ENCODE peak calls at places on chromosomes 6 and 20, in eight cellular contexts. O is Caco-2; B is PC-3; N is CD8-positive, alpha-beta T cell; K is esophagus muscularis mucosa; Y is mesendoderm; Q is thyroid gland; G is CD8-positive, alpha-beta memory T cell. T is an unnamed sample.

GRCh38 chr6:41193884-41194283 is 7.1 kb downstream of the TREML2 start:
- DNase-seq in O (no peak), B (no peak), N (no peak), K (peak; percentile 72), Y (no peak), Q (no peak), G (no peak), T (no peak)

GRCh38 chr20:3239026-3239866 is at the start of gene SLC4A11:
- DNase-seq in O (peak; percentile 70), B (peak; percentile 72), N (no peak), K (no peak), Y (peak; percentile 69), Q (peak; percentile 69), G (peak; percentile 23), T (peak; percentile 49)

GRCh38 chr6:134482585-134483346 is 164.9 kb upstream of the SGK1 start:
- DNase-seq in O (no peak), B (no peak), N (no peak), K (no peak), Y (no peak), Q (peak; percentile 9), G (no peak), T (peak; percentile 71)

GRCh38 chr6:137731960-137732616 is 135.0 kb upstream of the TNFAIP3 start:
- DNase-seq in O (peak; percentile 51), B (peak; percentile 86), N (no peak), K (no peak), Y (no peak), Q (no peak), G (no peak), T (no peak)

GRCh38 chr20:1375515-1375914 is 17.3 kb downstream of the FKBP1A start:
- DNase-seq in O (no peak), B (peak; percentile 43), N (no peak), K (no peak), Y (no peak), Q (no peak), G (no peak), T (no peak)

GRCh38 chr6:166588691-166589333 is 2.3 kb upstream of the RAMACL start:
- DNase-seq in O (no peak), B (no peak), N (no peak), K (no peak), Y (no peak), Q (peak; percentile 45), G (no peak), T (no peak)

GRCh38 chr6:3364391-3364790 is 92.5 kb downstream of the SLC22A23 start:
- DNase-seq in O (no peak), B (no peak), N (no peak), K (no peak), Y (peak; percentile 58), Q (no peak), G (no peak), T (no peak)

GRCh38 chr6:3026811-3027626 is 27.3 kb downstream of the NQO2 start:
- DNase-seq in O (no peak), B (no peak), N (peak; percentile 13), K (no peak), Y (no peak), Q (no peak), G (no peak), T (no peak)

GRCh38 chr6:125257351-125257750 is 44.4 kb downstream of the HDDC2 start:
- DNase-seq in O (no peak), B (no peak), N (no peak), K (no peak), Y (no peak), Q (no peak), G (no peak), T (no peak)

GRCh38 chr6:53310751-53311585 is 37.8 kb downstream of the ELOVL5 start:
- DNase-seq in O (no peak), B (no peak), N (no peak), K (no peak), Y (no peak), Q (no peak), G (no peak), T (no peak)

GRCh38 chr6:39508513-39508912 is 186.0 kb upstream of the KCNK16 start:
- DNase-seq in O (no peak), B (no peak), N (no peak), K (no peak), Y (no peak), Q (no peak), G (no peak), T (no peak)

GRCh38 chr6:144797881-144798589 is 512.9 kb downstream of the UTRN start:
- DNase-seq in O (no peak), B (peak; percentile 95), N (no peak), K (no peak), Y (no peak), Q (no peak), G (no peak), T (no peak)

GRCh38 chr6:91500689-91501303 is 913.9 kb upstream of the MAP3K7 start:
- DNase-seq in O (no peak), B (no peak), N (no peak), K (no peak), Y (no peak), Q (no peak), G (no peak), T (no peak)

GRCh38 chr20:57894096-57894495 is 184.3 kb upstream of the PMEPA1 start:
- DNase-seq in O (no peak), B (no peak), N (no peak), K (no peak), Y (no peak), Q (no peak), G (no peak), T (no peak)

GRCh38 chr20:57894522-57894921 is 184.7 kb upstream of the PMEPA1 start:
- DNase-seq in O (no peak), B (no peak), N (no peak), K (no peak), Y (no peak), Q (no peak), G (no peak), T (no peak)

GRCh38 chr20:57896563-57896962 is 186.7 kb upstream of the PMEPA1 start:
- DNase-seq in O (no peak), B (no peak), N (no peak), K (no peak), Y (no peak), Q (no peak), G (no peak), T (no peak)

GRCh38 chr20:57896017-57896416 is 186.2 kb upstream of the PMEPA1 start:
- DNase-seq in O (no peak), B (no peak), N (no peak), K (no peak), Y (no peak), Q (no peak), G (no peak), T (no peak)

GRCh38 chr20:57895161-57895855 is 185.5 kb upstream of the PMEPA1 start:
- DNase-seq in O (no peak), B (no peak), N (no peak), K (no peak), Y (no peak), Q (no peak), G (no peak), T (no peak)
- H3K4me3 ChIP-seq in O (no peak overlapping the region), B (no peak overlapping the region), N (no peak overlapping the region), K (no peak overlapping the region), Y (no peak overlapping the region), Q (no peak overlapping the region), G (no peak overlapping the region), T (no peak overlapping the region)

GRCh38 chr6:159898519-159898918 is 7.7 kb downstream of the MAS1 start:
- DNase-seq in O (no peak), B (no peak), N (no peak), K (no peak), Y (no peak), Q (peak; percentile 34), G (no peak), T (no peak)

GRCh38 chr6:159894991-159895390 is 4.2 kb downstream of the MAS1 start:
- DNase-seq in O (no peak), B (no peak), N (no peak), K (no peak), Y (no peak), Q (no peak), G (no peak), T (no peak)

GRCh38 chr6:159899994-159900745 is 9.4 kb downstream of the MAS1 start:
- DNase-seq in O (peak; percentile 23), B (peak; percentile 89), N (no peak), K (no peak), Y (no peak), Q (peak; percentile 20), G (no peak), T (no peak)

GRCh38 chr6:159893064-159893463 is 2.3 kb downstream of the MAS1 start:
- DNase-seq in O (no peak), B (no peak), N (no peak), K (no peak), Y (no peak), Q (no peak), G (no peak), T (no peak)

DNA sequence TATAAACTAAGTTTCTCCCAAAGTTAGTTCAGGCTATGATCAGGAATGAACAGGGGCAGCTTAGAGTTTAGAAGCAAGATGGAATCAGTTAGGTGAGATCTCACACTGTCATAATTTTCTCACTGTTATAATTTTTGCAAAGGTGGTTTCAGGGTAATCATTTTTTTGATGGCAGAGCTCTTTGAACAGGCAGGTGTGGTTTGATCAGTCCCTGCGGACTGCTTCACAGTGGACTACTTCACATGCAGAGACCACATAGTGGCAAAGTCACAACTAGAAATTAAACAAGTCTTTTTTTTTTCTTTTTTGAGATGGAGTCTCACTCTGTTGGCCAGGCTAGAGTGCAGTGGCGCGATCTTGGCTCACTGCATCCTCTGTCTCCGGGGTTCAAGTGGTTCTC is 6.8 kb downstream of the MAS1 start:
- DNase-seq in O (no peak), B (no peak), N (no peak), K (no peak), Y (no peak), Q (peak; percentile 46), G (no peak), T (no peak)
- H3K4me1 ChIP-seq in O (no peaks in the 10 kb centered on the region), B (peaks cover 23% of the 10 kb centered on the region), N (no peaks in the 10 kb centered on the region), K (no peaks in the 10 kb centered on the region), Y (no peaks in the 10 kb centered on the region), Q (peaks cover 34% of the 10 kb centered on the region), G (no peaks in the 10 kb centered on the region), T (no peaks in the 10 kb centered on the region)

DNA sequence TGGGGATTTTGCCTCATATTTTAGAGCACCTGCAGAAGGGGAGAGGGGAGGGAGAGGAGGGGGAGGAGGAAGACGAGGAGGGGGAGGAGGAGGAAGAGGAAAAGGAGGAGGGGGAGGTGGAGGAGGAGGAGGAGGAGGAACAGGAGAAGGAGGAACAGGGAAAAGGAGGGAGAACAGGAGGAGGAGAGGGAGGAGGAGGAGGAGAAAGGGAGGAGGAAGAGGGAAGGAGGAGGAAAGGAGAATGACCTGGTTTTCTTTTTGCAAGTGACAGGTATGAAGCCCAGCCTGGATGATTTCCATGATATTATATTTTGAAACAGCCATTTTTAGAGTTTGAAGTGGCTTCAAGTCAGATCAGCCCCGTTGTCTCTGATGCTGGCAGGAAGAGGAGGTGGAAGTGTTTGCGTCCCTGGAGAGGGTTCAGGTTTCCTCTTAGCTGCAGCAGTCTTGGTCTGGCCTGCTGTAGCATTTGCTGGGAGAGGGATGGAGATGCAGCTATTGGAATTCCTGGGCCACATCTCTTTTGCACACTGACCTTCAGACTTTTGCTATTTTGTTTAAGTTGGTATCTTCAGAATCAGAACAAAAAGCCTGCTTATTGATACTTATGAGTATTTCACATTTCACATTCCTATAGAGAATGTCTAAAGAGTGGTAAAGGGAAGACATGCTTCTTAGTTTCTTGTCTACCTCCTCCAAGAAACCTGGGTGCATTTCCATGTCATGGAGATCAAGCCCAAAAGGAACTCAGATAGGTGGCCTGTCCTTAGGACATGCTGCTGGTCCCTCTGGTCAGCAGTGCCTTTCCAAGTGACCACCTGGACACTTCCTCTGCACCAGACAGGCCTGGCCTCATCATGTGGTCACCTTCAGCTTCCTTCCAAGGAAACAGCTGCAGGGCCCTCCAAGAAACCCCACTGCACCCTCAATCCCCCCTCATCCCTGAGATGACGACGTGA is 54.3 kb upstream of the IYD start:
- DNase-seq in O (no peak), B (no peak), N (no peak), K (no peak), Y (no peak), Q (no peak), G (no peak), T (no peak)
- H3K4me3 ChIP-seq in O (no peak overlapping the region), B (no peak overlapping the region), N (no peak overlapping the region), K (no peak overlapping the region), Y (no peak overlapping the region), Q (no peak overlapping the region), G (no peak overlapping the region), T (no peak overlapping the region)

GRCh38 chr6:152979116-152979515 is 3.7 kb downstream of the FBXO5 start:
- DNase-seq in O (no peak), B (no peak), N (no peak), K (no peak), Y (no peak), Q (no peak), G (no peak), T (no peak)
- H3K4me1 ChIP-seq in O (peaks cover 9% of the 10 kb centered on the region), B (peaks cover 16% of the 10 kb centered on the region), N (peaks cover 7% of the 10 kb centered on the region), K (peaks cover 12% of the 10 kb centered on the region), Y (peaks cover 2% of the 10 kb centered on the region), Q (peaks cover 10% of the 10 kb centered on the region), G (peaks cover 24% of the 10 kb centered on the region), T (peaks cover 9% of the 10 kb centered on the region)